ENCODE peak calls at places on chromosomes 5 and 9, in seven cellular contexts. One of them, this sample, is unnamed.

GRCh38 chr9:132546148-132547051 is 36.0 kb upstream of the BARHL1 start:
- DNase-seq in AG09319: no peak
- DNase-seq in HL-60: no peak
- DNase-seq in astrocyte of the hippocampus: peak
- DNase-seq in stimulated activated CD8-positive, alpha-beta memory T cell treated with anti-CD3 and anti-CD28 coated beads, Interleukin-7, amount 100 ng/mL, for 48 hours: no peak
- DNase-seq in CD8-positive, alpha-beta memory T cell: no peak
- DNase-seq in neural progenitor cell: peak
- DNase-seq in this sample: no peak

GRCh38 chr9:34254141-34254913 is 74.7 kb downstream of the KIF24 start:
- DNase-seq in neural progenitor cell: no peak
- DNase-seq in astrocyte of the hippocampus: peak
- DNase-seq in HL-60: no peak
- DNase-seq in CD8-positive, alpha-beta memory T cell: no peak
- DNase-seq in AG09319: peak
- DNase-seq in stimulated activated CD8-positive, alpha-beta memory T cell treated with anti-CD3 and anti-CD28 coated beads, Interleukin-7, amount 100 ng/mL, for 48 hours: no peak
- DNase-seq in this sample: peak

GRCh38 chr9:72772641-72773040 is 180.2 kb downstream of the ALDH1A1 start:
- DNase-seq in CD8-positive, alpha-beta memory T cell: no peak
- DNase-seq in HL-60: no peak
- DNase-seq in neural progenitor cell: no peak
- DNase-seq in stimulated activated CD8-positive, alpha-beta memory T cell treated with anti-CD3 and anti-CD28 coated beads, Interleukin-7, amount 100 ng/mL, for 48 hours: no peak
- DNase-seq in astrocyte of the hippocampus: no peak
- DNase-seq in AG09319: no peak
- DNase-seq in this sample: no peak

GRCh38 chr5:32297181-32298055 is 15.3 kb downstream of the MTMR12 start:
- DNase-seq in HL-60: no peak
- DNase-seq in stimulated activated CD8-positive, alpha-beta memory T cell treated with anti-CD3 and anti-CD28 coated beads, Interleukin-7, amount 100 ng/mL, for 48 hours: no peak
- DNase-seq in CD8-positive, alpha-beta memory T cell: no peak
- DNase-seq in astrocyte of the hippocampus: peak
- DNase-seq in neural progenitor cell: no peak
- DNase-seq in AG09319: no peak
- DNase-seq in this sample: no peak

GRCh38 chr5:16774806-16775205 is 158.0 kb upstream of the RETREG1 start:
- DNase-seq in stimulated activated CD8-positive, alpha-beta memory T cell treated with anti-CD3 and anti-CD28 coated beads, Interleukin-7, amount 100 ng/mL, for 48 hours: no peak
- DNase-seq in AG09319: no peak
- DNase-seq in CD8-positive, alpha-beta memory T cell: no peak
- DNase-seq in astrocyte of the hippocampus: no peak
- DNase-seq in neural progenitor cell: no peak
- DNase-seq in HL-60: no peak
- DNase-seq in this sample: no peak

GRCh38 chr5:156396063-156396829 is 69.3 kb downstream of the SGCD start:
- DNase-seq in neural progenitor cell: no peak
- DNase-seq in stimulated activated CD8-positive, alpha-beta memory T cell treated with anti-CD3 and anti-CD28 coated beads, Interleukin-7, amount 100 ng/mL, for 48 hours: no peak
- DNase-seq in HL-60: no peak
- DNase-seq in AG09319: no peak
- DNase-seq in CD8-positive, alpha-beta memory T cell: no peak
- DNase-seq in astrocyte of the hippocampus: no peak
- DNase-seq in this sample: no peak

GRCh38 chr9:133708123-133708769 is 29.9 kb downstream of the SARDH start:
- DNase-seq in astrocyte of the hippocampus: no peak
- DNase-seq in CD8-positive, alpha-beta memory T cell: no peak
- DNase-seq in AG09319: no peak
- DNase-seq in neural progenitor cell: no peak
- DNase-seq in HL-60: no peak
- DNase-seq in stimulated activated CD8-positive, alpha-beta memory T cell treated with anti-CD3 and anti-CD28 coated beads, Interleukin-7, amount 100 ng/mL, for 48 hours: no peak
- DNase-seq in this sample: no peak

GRCh38 chr9:127629468-127630081 is 17.5 kb downstream of the STXBP1 start:
- DNase-seq in CD8-positive, alpha-beta memory T cell: no peak
- DNase-seq in stimulated activated CD8-positive, alpha-beta memory T cell treated with anti-CD3 and anti-CD28 coated beads, Interleukin-7, amount 100 ng/mL, for 48 hours: no peak
- DNase-seq in neural progenitor cell: no peak
- DNase-seq in astrocyte of the hippocampus: peak
- DNase-seq in HL-60: no peak
- DNase-seq in AG09319: no peak
- DNase-seq in this sample: no peak

GRCh38 chr5:73693573-73694061 is 67.6 kb downstream of the ARHGEF28 start:
- DNase-seq in neural progenitor cell: peak
- DNase-seq in AG09319: no peak
- DNase-seq in CD8-positive, alpha-beta memory T cell: no peak
- DNase-seq in HL-60: no peak
- DNase-seq in astrocyte of the hippocampus: peak
- DNase-seq in stimulated activated CD8-positive, alpha-beta memory T cell treated with anti-CD3 and anti-CD28 coated beads, Interleukin-7, amount 100 ng/mL, for 48 hours: no peak
- DNase-seq in this sample: no peak

GRCh38 chr9:32701321-32702022 is 66.0 kb upstream of the TAF1L start:
- DNase-seq in CD8-positive, alpha-beta memory T cell: no peak
- DNase-seq in AG09319: no peak
- DNase-seq in HL-60: no peak
- DNase-seq in stimulated activated CD8-positive, alpha-beta memory T cell treated with anti-CD3 and anti-CD28 coated beads, Interleukin-7, amount 100 ng/mL, for 48 hours: no peak
- DNase-seq in astrocyte of the hippocampus: no peak
- DNase-seq in neural progenitor cell: no peak
- DNase-seq in this sample: no peak

GRCh38 chr9:76835571-76836283 is 70.2 kb downstream of the PRUNE2 start:
- DNase-seq in AG09319: peak
- DNase-seq in neural progenitor cell: no peak
- DNase-seq in CD8-positive, alpha-beta memory T cell: no peak
- DNase-seq in HL-60: no peak
- DNase-seq in astrocyte of the hippocampus: peak
- DNase-seq in stimulated activated CD8-positive, alpha-beta memory T cell treated with anti-CD3 and anti-CD28 coated beads, Interleukin-7, amount 100 ng/mL, for 48 hours: no peak
- DNase-seq in this sample: peak

GRCh38 chr9:81416476-81417298 is 272.7 kb downstream of the TLE1 start:
- DNase-seq in stimulated activated CD8-positive, alpha-beta memory T cell treated with anti-CD3 and anti-CD28 coated beads, Interleukin-7, amount 100 ng/mL, for 48 hours: no peak
- DNase-seq in astrocyte of the hippocampus: peak
- DNase-seq in neural progenitor cell: no peak
- DNase-seq in CD8-positive, alpha-beta memory T cell: no peak
- DNase-seq in AG09319: no peak
- DNase-seq in HL-60: no peak
- DNase-seq in this sample: no peak

GRCh38 chr5:117893211-117893610 is 1095.1 kb downstream of the DTWD2 start:
- DNase-seq in neural progenitor cell: no peak
- DNase-seq in astrocyte of the hippocampus: no peak
- DNase-seq in HL-60: no peak
- DNase-seq in stimulated activated CD8-positive, alpha-beta memory T cell treated with anti-CD3 and anti-CD28 coated beads, Interleukin-7, amount 100 ng/mL, for 48 hours: no peak
- DNase-seq in CD8-positive, alpha-beta memory T cell: no peak
- DNase-seq in AG09319: no peak
- DNase-seq in this sample: no peak